ENCODE peak calls at places on chromosomes 12 and 14, in four cellular contexts. One of them, this sample, is unnamed.

GRCh38 chr12:106417926-106418910 is 60.7 kb downstream of the POLR3B start:
- DNase-seq in body of pancreas: no peak
- DNase-seq in choroid plexus epithelial cell: peak; percentile 89
- DNase-seq in CD8-positive, alpha-beta T cell: no peak
- DNase-seq in this sample: no peak

GRCh38 chr14:75242546-75243273 is 35.9 kb upstream of the FOS start:
- DNase-seq in choroid plexus epithelial cell: peak; percentile 84
- DNase-seq in body of pancreas: no peak
- DNase-seq in CD8-positive, alpha-beta T cell: no peak
- DNase-seq in this sample: peak; percentile 76

GRCh38 chr12:81502912-81503695 is 256.0 kb downstream of the PPFIA2 start:
- DNase-seq in CD8-positive, alpha-beta T cell: no peak
- DNase-seq in body of pancreas: no peak
- DNase-seq in choroid plexus epithelial cell: peak; percentile 97
- DNase-seq in this sample: no peak

GRCh38 chr14:69355955-69356321 is 42.2 kb downstream of the ERH start:
- DNase-seq in body of pancreas: no peak
- DNase-seq in CD8-positive, alpha-beta T cell: no peak
- DNase-seq in choroid plexus epithelial cell: peak; percentile 42
- DNase-seq in this sample: no peak

GRCh38 chr12:132588821-132589669 is 21.3 kb downstream of the LRCOL1 start:
- DNase-seq in body of pancreas: no peak
- DNase-seq in choroid plexus epithelial cell: no peak
- DNase-seq in CD8-positive, alpha-beta T cell: no peak
- DNase-seq in this sample: no peak

GRCh38 chr12:113461666-113462065 is 10.0 kb downstream of the LHX5 start:
- DNase-seq in body of pancreas: no peak
- DNase-seq in CD8-positive, alpha-beta T cell: no peak
- DNase-seq in choroid plexus epithelial cell: peak; percentile 26
- DNase-seq in this sample: no peak

GRCh38 chr14:100747021-100747586 is 20.4 kb downstream of the DLK1 start:
- DNase-seq in choroid plexus epithelial cell: peak; percentile 92
- DNase-seq in CD8-positive, alpha-beta T cell: no peak
- DNase-seq in body of pancreas: no peak
- DNase-seq in this sample: no peak

GRCh38 chr14:89855961-89856360 is 98.6 kb downstream of the EFCAB11 start:
- DNase-seq in CD8-positive, alpha-beta T cell: no peak
- DNase-seq in body of pancreas: no peak
- DNase-seq in choroid plexus epithelial cell: peak; percentile 80
- DNase-seq in this sample: no peak

GRCh38 chr12:45435945-45436710 is 220.2 kb downstream of the ANO6 start:
- DNase-seq in CD8-positive, alpha-beta T cell: no peak
- DNase-seq in body of pancreas: no peak
- DNase-seq in choroid plexus epithelial cell: no peak
- DNase-seq in this sample: no peak

GRCh38 chr14:92252291-92252690 is 70.7 kb upstream of the SLC24A4 start:
- DNase-seq in choroid plexus epithelial cell: no peak
- DNase-seq in CD8-positive, alpha-beta T cell: no peak
- DNase-seq in body of pancreas: no peak
- DNase-seq in this sample: no peak

GRCh38 chr12:100721193-100721592 is 73.4 kb upstream of the ANO4 start:
- DNase-seq in choroid plexus epithelial cell: no peak
- DNase-seq in body of pancreas: no peak
- DNase-seq in CD8-positive, alpha-beta T cell: no peak
- DNase-seq in this sample: no peak

GRCh38 chr14:72515779-72516770 is 377.8 kb downstream of the DPF3 start:
- DNase-seq in CD8-positive, alpha-beta T cell: no peak
- DNase-seq in choroid plexus epithelial cell: peak; percentile 69
- DNase-seq in body of pancreas: peak; percentile 49
- DNase-seq in this sample: no peak

GRCh38 chr14:64778114-64778754 is 74.0 kb downstream of the PLEKHG3 start:
- DNase-seq in CD8-positive, alpha-beta T cell: no peak
- DNase-seq in choroid plexus epithelial cell: peak; percentile 19
- DNase-seq in body of pancreas: no peak
- DNase-seq in this sample: no peak

DNA sequence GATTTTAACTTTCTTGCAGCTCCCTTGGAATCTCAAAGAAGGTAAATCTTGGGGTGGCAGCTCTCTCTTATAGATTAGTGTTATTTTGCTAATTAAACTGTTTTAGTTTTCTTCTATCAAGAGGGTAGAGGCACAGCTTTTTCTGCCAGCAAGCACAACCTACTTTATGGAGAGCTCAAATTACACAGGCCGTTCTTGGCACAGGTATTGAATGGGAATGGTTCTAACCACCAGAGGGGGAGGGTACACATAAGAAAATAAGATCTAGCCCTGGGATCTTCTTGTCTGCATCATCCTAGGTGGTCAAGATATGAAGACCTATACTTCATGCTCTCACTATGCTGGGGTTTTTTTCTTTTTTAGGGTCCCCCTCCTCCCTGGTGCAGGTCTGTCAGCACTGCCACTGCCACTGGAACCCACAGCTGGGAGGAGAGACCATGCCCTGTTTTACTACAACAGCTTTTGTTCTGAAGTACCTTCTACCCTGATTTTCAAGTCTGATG is 48.6 kb upstream of the STAC3 start:
- DNase-seq in CD8-positive, alpha-beta T cell: no peak
- DNase-seq in body of pancreas: no peak
- DNase-seq in choroid plexus epithelial cell: peak; percentile 56
- DNase-seq in this sample: no peak
- TF ChIP-seq CTCF in CD8-positive, alpha-beta T cell: no peak
- TF ChIP-seq CTCF in body of pancreas: no peak
- TF ChIP-seq CTCF in choroid plexus epithelial cell: no peak
- TF ChIP-seq CTCF in this sample: no peak

GRCh38 chr12:111328138-111328537 is 40.8 kb downstream of the PHETA1 start:
- DNase-seq in CD8-positive, alpha-beta T cell: no peak
- DNase-seq in body of pancreas: no peak
- DNase-seq in choroid plexus epithelial cell: no peak
- DNase-seq in this sample: no peak

GRCh38 chr12:111334393-111334915 is 34.4 kb downstream of the PHETA1 start:
- DNase-seq in body of pancreas: no peak
- DNase-seq in CD8-positive, alpha-beta T cell: no peak
- DNase-seq in choroid plexus epithelial cell: no peak
- DNase-seq in this sample: no peak

GRCh38 chr12:111327474-111327873 is 41.4 kb downstream of the PHETA1 start:
- DNase-seq in body of pancreas: no peak
- DNase-seq in choroid plexus epithelial cell: no peak
- DNase-seq in CD8-positive, alpha-beta T cell: no peak
- DNase-seq in this sample: no peak

GRCh38 chr12:111335811-111336210 is 33.1 kb downstream of the PHETA1 start:
- DNase-seq in body of pancreas: no peak
- DNase-seq in choroid plexus epithelial cell: no peak
- DNase-seq in CD8-positive, alpha-beta T cell: no peak
- DNase-seq in this sample: no peak

DNA sequence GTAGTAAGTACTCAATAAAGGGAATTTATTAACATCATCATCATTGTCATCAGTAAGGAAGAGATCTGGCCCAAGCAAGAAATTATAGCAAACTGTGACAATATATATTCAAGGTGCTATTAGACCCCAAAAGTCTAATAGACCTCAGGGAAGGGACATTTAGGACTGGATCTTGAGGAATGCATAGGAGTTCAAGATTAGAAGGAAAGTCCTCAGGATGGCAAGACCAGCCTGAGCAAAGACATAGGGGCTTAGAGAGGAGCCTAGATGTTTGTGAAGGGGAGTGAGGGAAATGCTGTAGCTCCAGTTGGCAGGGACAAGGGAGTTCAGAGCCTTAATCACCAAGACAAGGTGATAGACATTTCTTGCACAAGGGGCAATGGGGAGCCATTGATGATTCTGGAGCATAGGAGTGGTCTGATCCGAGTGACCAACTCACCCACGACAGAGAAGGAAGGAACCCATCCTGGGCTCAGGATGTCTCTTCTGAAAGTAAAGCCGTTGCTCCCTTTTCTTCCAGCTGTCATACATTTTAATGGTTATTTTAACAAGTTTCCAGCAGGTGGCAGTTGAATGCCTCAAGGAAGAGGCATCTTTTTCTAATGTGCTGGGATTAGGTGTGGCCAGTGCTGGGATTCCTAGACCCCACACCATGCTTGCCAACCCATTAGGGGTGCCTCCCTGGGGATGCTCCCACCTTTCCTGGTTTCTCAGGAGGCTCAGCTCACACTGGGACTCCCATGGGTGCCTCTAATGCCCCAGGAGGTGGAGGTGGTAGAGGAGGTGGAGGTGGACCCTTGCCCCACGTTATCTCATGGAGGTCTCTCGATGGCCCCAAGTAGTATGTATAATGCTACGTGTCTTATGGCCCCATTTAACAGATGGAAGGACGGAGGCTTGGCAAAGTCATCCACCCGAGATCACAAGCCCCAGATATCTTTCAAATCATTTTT is 37.8 kb downstream of the PHETA1 start:
- DNase-seq in body of pancreas: no peak
- DNase-seq in CD8-positive, alpha-beta T cell: no peak
- DNase-seq in choroid plexus epithelial cell: peak; percentile 76
- DNase-seq in this sample: peak; percentile 45
- TF ChIP-seq CTCF in body of pancreas: peak; percentile 48
- TF ChIP-seq CTCF in CD8-positive, alpha-beta T cell: peak; percentile 45
- TF ChIP-seq CTCF in choroid plexus epithelial cell: peak; percentile 64
- TF ChIP-seq CTCF in this sample: peak; percentile 41

GRCh38 chr12:7970475-7971252 is 34.7 kb upstream of the SLC2A3 start:
- DNase-seq in CD8-positive, alpha-beta T cell: peak; percentile 82
- DNase-seq in choroid plexus epithelial cell: peak; percentile 97
- DNase-seq in body of pancreas: peak; percentile 65
- DNase-seq in this sample: peak; percentile 72
- TF ChIP-seq CTCF in CD8-positive, alpha-beta T cell: no peak
- TF ChIP-seq CTCF in choroid plexus epithelial cell: peak; percentile 31
- TF ChIP-seq CTCF in body of pancreas: peak; percentile 18
- TF ChIP-seq CTCF in this sample: no peak

GRCh38 chr14:30673071-30673470 is 51.0 kb downstream of the SCFD1 start:
- DNase-seq in choroid plexus epithelial cell: peak; percentile 40
- DNase-seq in CD8-positive, alpha-beta T cell: no peak
- DNase-seq in body of pancreas: no peak
- DNase-seq in this sample: no peak

GRCh38 chr14:30669594-30669993 is 47.5 kb downstream of the SCFD1 start:
- DNase-seq in body of pancreas: no peak
- DNase-seq in CD8-positive, alpha-beta T cell: no peak
- DNase-seq in choroid plexus epithelial cell: peak; percentile 28
- DNase-seq in this sample: no peak
- TF ChIP-seq CTCF in body of pancreas: no peak
- TF ChIP-seq CTCF in CD8-positive, alpha-beta T cell: no peak
- TF ChIP-seq CTCF in choroid plexus epithelial cell: no peak
- TF ChIP-seq CTCF in this sample: no peak

GRCh38 chr12:90947869-90948268 is 7.1 kb downstream of the CCER1 start:
- DNase-seq in CD8-positive, alpha-beta T cell: no peak
- DNase-seq in choroid plexus epithelial cell: no peak
- DNase-seq in body of pancreas: no peak
- DNase-seq in this sample: no peak
- TF ChIP-seq CTCF in CD8-positive, alpha-beta T cell: no peak
- TF ChIP-seq CTCF in choroid plexus epithelial cell: no peak
- TF ChIP-seq CTCF in body of pancreas: no peak
- TF ChIP-seq CTCF in this sample: no peak

This sample was measured in D721Med.